ENCODE peak calls at places on chromosome X, in nine cellular contexts. B is activated CD8-positive, alpha-beta memory T cell treated with anti-CD3 and anti-CD28 coated beads for 4 hours; V is AG08396; Z is NCI-H1105; M is fibroblast of lung; N is activated T-helper 1 cell treated with anti-CD3 and anti-CD28 coated beads, Interleukin-2, amount 50 U/mL, for 16 hours; I is NCI-H774; K is nucleus accumbens; J is NAMALWA. Y is an unnamed sample.

GRCh38 chrX:154980330-154981115 is 42.0 kb downstream of the F8 start:
- DNase-seq in B (peak; percentile 48), V (peak; percentile 45), Z (peak; percentile 68), M (peak; percentile 36), N (peak; percentile 53), I (peak; percentile 74), K (peak; percentile 39), J (peak; percentile 84), Y (peak; percentile 53)

GRCh38 chrX:19560611-19561010 is 45.3 kb upstream of the MAP3K15 start:
- DNase-seq in B (no peak), V (no peak), Z (no peak), M (peak; percentile 6), N (no peak), I (no peak), K (no peak), J (no peak), Y (no peak)

GRCh38 chrX:22889824-22890223 is 109.9 kb upstream of the DDX53 start:
- DNase-seq in B (no peak), V (no peak), Z (no peak), M (no peak), N (no peak), I (no peak), K (no peak), J (no peak), Y (no peak)

GRCh38 chrX:122512561-122513072 is 671.5 kb upstream of the GRIA3 start:
- DNase-seq in B (no peak), V (no peak), Z (no peak), M (peak; percentile 56), N (no peak), I (no peak), K (no peak), J (no peak), Y (no peak)

GRCh38 chrX:21427086-21427485 is 52.9 kb downstream of the CNKSR2 start:
- DNase-seq in B (no peak), V (no peak), Z (no peak), M (no peak), N (no peak), I (no peak), K (no peak), J (no peak), Y (no peak)

GRCh38 chrX:118736394-118737010 is 9.1 kb downstream of the IL13RA1 start:
- DNase-seq in B (no peak), V (no peak), Z (no peak), M (peak; percentile 20), N (no peak), I (no peak), K (no peak), J (no peak), Y (no peak)

GRCh38 chrX:72394518-72395163 is 88.9 kb upstream of the CITED1 start:
- DNase-seq in B (no peak), V (peak; percentile 52), Z (no peak), M (peak; percentile 82), N (no peak), I (no peak), K (peak; percentile 12), J (no peak), Y (peak; percentile 27)

GRCh38 chrX:44580466-44580865 is 37.8 kb upstream of the FUNDC1 start:
- DNase-seq in B (no peak), V (no peak), Z (no peak), M (peak; percentile 73), N (no peak), I (no peak), K (no peak), J (no peak), Y (no peak)

GRCh38 chrX:21132686-21133393 is 241.4 kb upstream of the CNKSR2 start:
- DNase-seq in B (no peak), V (no peak), Z (no peak), M (no peak), N (no peak), I (no peak), K (no peak), J (no peak), Y (no peak)

GRCh38 chrX:38803286-38803608 is 2.0 kb downstream of the MID1IP1 start:
- DNase-seq in B (no peak), V (no peak), Z (no peak), M (no peak), N (no peak), I (no peak), K (no peak), J (peak; percentile 28), Y (no peak)

GRCh38 chrX:13473666-13474516 is 95.5 kb upstream of the EGFL6 start:
- DNase-seq in B (no peak), V (no peak), Z (no peak), M (peak; percentile 34), N (no peak), I (no peak), K (no peak), J (peak; percentile 28), Y (no peak)

GRCh38 chrX:100643943-100644587 is at the start of gene SRPX2:
- DNase-seq in B (no peak), V (peak; percentile 63), Z (no peak), M (peak; percentile 91), N (no peak), I (no peak), K (peak; percentile 1), J (no peak), Y (peak; percentile 47)

GRCh38 chrX:15349046-15349445 is 13.7 kb upstream of the PIGA start:
- DNase-seq in B (no peak), V (peak; percentile 51), Z (peak; percentile 31), M (peak; percentile 48), N (no peak), I (peak; percentile 55), K (no peak), J (peak; percentile 71), Y (no peak)

GRCh38 chrX:75086731-75087195 is 69.3 kb downstream of the ABCB7 start:
- DNase-seq in B (no peak), V (no peak), Z (no peak), M (no peak), N (no peak), I (no peak), K (no peak), J (no peak), Y (no peak)

GRCh38 chrX:66815227-66815626 is 176.3 kb upstream of the EDA2R start:
- DNase-seq in B (no peak), V (no peak), Z (no peak), M (no peak), N (no peak), I (no peak), K (no peak), J (no peak), Y (no peak)

GRCh38 chrX:83416273-83416672 is 91.8 kb upstream of the POU3F4 start:
- DNase-seq in B (no peak), V (no peak), Z (no peak), M (no peak), N (no peak), I (no peak), K (no peak), J (peak; percentile 32), Y (no peak)

GRCh38 chrX:30183554-30183953 is 31.8 kb upstream of the MAGEB2 start:
- DNase-seq in B (no peak), V (no peak), Z (no peak), M (no peak), N (no peak), I (no peak), K (no peak), J (no peak), Y (no peak)

GRCh38 chrX:149720021-149720689 is 8.3 kb downstream of the MAGEA11 start:
- DNase-seq in B (no peak), V (no peak), Z (no peak), M (peak; percentile 15), N (no peak), I (no peak), K (no peak), J (no peak), Y (no peak)

GRCh38 chrX:71652405-71652804 is 14.9 kb upstream of the LOC101059915 start:
- DNase-seq in B (peak; percentile 13), V (peak; percentile 68), Z (peak; percentile 25), M (peak; percentile 36), N (peak; percentile 30), I (no peak), K (peak; percentile 15), J (peak; percentile 73), Y (no peak)

GRCh38 chrX:45850197-45850774 is 649.6 kb upstream of the DIPK2B start:
- DNase-seq in B (peak; percentile 3), V (no peak), Z (peak; percentile 2), M (peak; percentile 35), N (peak; percentile 8), I (no peak), K (no peak), J (no peak), Y (no peak)

GRCh38 chrX:21487832-21488231 is 113.6 kb downstream of the CNKSR2 start:
- DNase-seq in B (no peak), V (no peak), Z (peak; percentile 79), M (peak; percentile 23), N (no peak), I (peak; percentile 42), K (no peak), J (no peak), Y (no peak)

GRCh38 chrX:68698955-68699354 is 51.5 kb downstream of the STARD8 start:
- DNase-seq in B (no peak), V (no peak), Z (no peak), M (no peak), N (no peak), I (no peak), K (no peak), J (no peak), Y (no peak)

GRCh38 chrX:87517571-87518141 is at the start of gene KLHL4:
- DNase-seq in B (no peak), V (no peak), Z (no peak), M (peak; percentile 97), N (no peak), I (peak; percentile 4), K (peak; percentile 67), J (no peak), Y (no peak)

GRCh38 chrX:51420610-51421009 is 75.8 kb downstream of the NUDT11 start:
- DNase-seq in B (peak; percentile 5), V (peak; percentile 43), Z (no peak), M (peak; percentile 26), N (no peak), I (no peak), K (no peak), J (peak; percentile 73), Y (no peak)

Y was measured in left cardiac atrium.